ENCODE peak calls at places on chromosomes 3 and 15, in four cellular contexts. G is lower lobe of right lung, D is fibroblast of lung, N is foreskin fibroblast. O is an unnamed sample.

GRCh38 chr3:128488636-128488994 is 4.4 kb downstream of the GATA2 start:
- DNase-seq in G (no peak), D (no peak), N (no peak), O (no peak)

GRCh38 chr3:44939581-44940036 is 36.4 kb downstream of the ZDHHC3 start:
- DNase-seq in D (peak), G (peak), N (no peak), O (no peak)

GRCh38 chr3:46851364-46852328 is 11.6 kb downstream of the MYL3 start:
- DNase-seq in D (no peak), G (peak), N (no peak), O (no peak)

GRCh38 chr3:102896851-102897621 is 462.2 kb downstream of the ZPLD1 start:
- DNase-seq in D (peak), N (no peak), G (no peak), O (no peak)

GRCh38 chr3:36362216-36362615 is 18.1 kb upstream of the STAC start:
- DNase-seq in D (no peak), G (no peak), N (peak), O (no peak)

GRCh38 chr3:173983353-173983752 is 585.8 kb downstream of the NLGN1 start:
- DNase-seq in N (peak), G (no peak), D (no peak), O (no peak)

GRCh38 chr3:150699068-150699635 is 4.6 kb downstream of the ERICH6 start:
- DNase-seq in D (peak), G (no peak), N (peak), O (peak)

GRCh38 chr15:46918462-46919125 is 798.7 kb upstream of the SEMA6D start:
- DNase-seq in D (no peak), N (no peak), G (no peak), O (no peak)

GRCh38 chr3:20327889-20328288 is 141.9 kb upstream of the SGO1 start:
- DNase-seq in N (no peak), D (no peak), G (no peak), O (no peak)

GRCh38 chr15:31453558-31454318 is 127.1 kb downstream of the KLF13 start:
- DNase-seq in N (no peak), G (no peak), D (no peak), O (no peak)

GRCh38 chr3:47910777-47911440 is 105.3 kb downstream of the MAP4 start:
- DNase-seq in N (peak), G (no peak), D (peak), O (peak)

GRCh38 chr15:73341886-73342600 is 26.7 kb downstream of the HCN4 start:
- DNase-seq in G (no peak), D (no peak), N (no peak), O (no peak)

GRCh38 chr3:39088889-39089288 is 18.5 kb downstream of the GORASP1 start:
- DNase-seq in D (peak), G (no peak), N (no peak), O (no peak)

GRCh38 chr3:184357248-184358139 is 3.9 kb downstream of the CLCN2 start:
- DNase-seq in N (no peak), G (no peak), D (no peak), O (no peak)

GRCh38 chr3:119598410-119599098 is 869 bp downstream of the PLA1A start:
- DNase-seq in N (no peak), G (no peak), D (no peak), O (no peak)

GRCh38 chr3:117903226-117903625 is 1131.4 kb downstream of the IGSF11 start:
- DNase-seq in N (peak), G (no peak), D (peak), O (no peak)

GRCh38 chr3:176097036-176097435 is 1100.2 kb downstream of the TBL1XR1 start:
- DNase-seq in G (no peak), D (no peak), N (no peak), O (no peak)

GRCh38 chr3:125573216-125573615 is 22.1 kb downstream of the OSBPL11 start:
- DNase-seq in G (no peak), D (no peak), N (peak), O (no peak)

GRCh38 chr3:192825657-192826200 is 91.9 kb downstream of the MB21D2 start:
- DNase-seq in D (peak), N (no peak), G (peak), O (no peak)

GRCh38 chr15:78550194-78550593 is 9.9 kb downstream of the PSMA4 start:
- DNase-seq in D (no peak), G (no peak), N (no peak), O (no peak)

GRCh38 chr3:49609314-49609713 is 55.0 kb downstream of the BSN start:
- DNase-seq in D (no peak), G (no peak), N (no peak), O (no peak)

GRCh38 chr3:45440562-45440961 is 52.2 kb downstream of the LARS2 start:
- DNase-seq in G (no peak), N (no peak), D (no peak), O (no peak)

GRCh38 chr3:63908081-63908736 is 4.0 kb downstream of the SCAANT1 start:
- DNase-seq in G (no peak), D (peak), N (no peak), O (no peak)

GRCh38 chr3:119352863-119353527 is 58.8 kb downstream of the ARHGAP31 start:
- DNase-seq in D (peak), N (peak), G (no peak), O (peak)

GRCh38 chr3:45145223-45145622 is 955 bp downstream of the CDCP1 start:
- DNase-seq in G (no peak), D (peak), N (no peak), O (no peak)

GRCh38 chr15:66565731-66566130 is at the start of gene LCTL:
- DNase-seq in D (peak), N (no peak), G (no peak), O (no peak)

GRCh38 chr15:88022711-88023110 is 233.8 kb downstream of the NTRK3 start:
- DNase-seq in D (no peak), N (no peak), G (no peak), O (no peak)

GRCh38 chr3:57805674-57806073 is 49.6 kb downstream of the SLMAP start:
- DNase-seq in G (no peak), N (peak), D (peak), O (peak)

GRCh38 chr3:9525078-9525477 is 28.5 kb downstream of the LHFPL4 start:
- DNase-seq in D (no peak), N (no peak), G (no peak), O (no peak)

DNA sequence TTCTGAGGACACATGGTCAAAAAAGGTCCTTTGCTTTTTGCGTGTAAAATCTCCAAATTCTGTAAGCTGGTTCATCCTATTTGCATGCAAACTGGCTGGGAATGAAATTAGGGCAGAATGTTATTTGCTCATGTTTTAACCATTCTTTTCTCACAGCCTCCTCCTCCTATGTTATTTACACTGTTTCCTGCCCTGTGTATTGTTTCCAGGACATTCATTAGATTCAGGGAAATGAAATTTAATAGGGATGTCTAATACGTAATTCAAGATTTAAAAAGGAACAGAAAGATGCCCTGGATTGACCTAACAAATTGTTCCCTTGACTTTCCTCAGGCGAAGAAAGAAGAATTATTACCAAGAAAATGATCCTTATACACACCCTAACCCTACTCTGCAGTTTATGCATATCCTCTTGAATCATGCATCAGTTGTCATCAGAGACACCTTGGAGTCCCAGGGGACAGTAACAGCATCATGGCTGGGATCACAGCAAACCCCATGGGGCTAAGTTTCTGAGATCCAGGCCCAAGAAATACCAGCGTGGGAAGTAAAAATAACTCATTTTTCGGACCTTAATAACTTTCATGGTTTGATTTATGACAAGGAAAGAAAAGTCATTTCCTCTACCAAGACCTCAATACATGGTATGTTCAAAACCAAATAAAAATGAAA is 39.0 kb upstream of the B3GNT5 start:
- DNase-seq in D (no peak), G (no peak), N (no peak), O (no peak)
- H3K4me3 ChIP-seq in D (no peak), G (no peak), N (no peak), O (no peak)

GRCh38 chr15:93036922-93037321 is 52.1 kb downstream of the RGMA start:
- DNase-seq in D (no peak), G (no peak), N (no peak), O (no peak)
- H3K4me3 ChIP-seq in D (no peak), G (no peak), N (no peak), O (no peak)

GRCh38 chr15:76012021-76012551 is at the start of gene NRG4:
- DNase-seq in N (peak), D (peak), G (no peak), O (no peak)
- H3K4me3 ChIP-seq in N (no peak), D (no peak), G (no peak), O (no peak)

GRCh38 chr3:80771085-80771484 is 990.4 kb downstream of the GBE1 start:
- DNase-seq in G (no peak), N (no peak), D (peak), O (no peak)
- H3K4me3 ChIP-seq in G (no peak), N (no peak), D (no peak), O (no peak)

DNA sequence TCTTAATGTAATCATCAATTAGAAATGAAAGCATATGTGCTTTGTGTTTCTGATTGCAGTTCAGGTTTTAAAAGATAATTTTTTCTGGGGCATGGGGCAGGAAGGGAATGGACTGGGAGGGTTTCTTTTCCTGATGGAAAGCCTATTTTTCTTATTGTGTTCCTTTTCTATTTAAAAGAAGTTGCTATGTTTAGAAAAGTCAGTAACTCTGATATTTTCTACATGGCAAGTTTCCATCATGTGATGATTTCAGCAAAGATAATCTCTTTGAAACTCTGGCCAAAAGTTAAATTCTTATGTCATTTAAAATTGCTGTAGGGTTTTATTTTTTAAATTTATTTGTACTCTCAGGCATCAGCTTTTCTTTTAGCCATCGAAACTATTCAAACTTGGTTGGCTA is 601.3 kb downstream of the FOXP1 start:
- DNase-seq in G (no peak), N (no peak), D (no peak), O (no peak)
- H3K4me3 ChIP-seq in G (no peak), N (no peak), D (no peak), O (no peak)

GRCh38 chr15:80550910-80551265 is 144.2 kb upstream of the ABHD17C start:
- DNase-seq in D (peak), N (peak), G (no peak), O (peak)
- H3K4me3 ChIP-seq in D (no peak), N (no peak), G (no peak), O (no peak)

GRCh38 chr15:42401544-42402478 is 42.5 kb downstream of the CAPN3 start:
- DNase-seq in D (no peak), G (no peak), N (no peak), O (no peak)

GRCh38 chr15:42404461-42405235 is 45.3 kb downstream of the CAPN3 start:
- DNase-seq in N (no peak), D (no peak), G (no peak), O (no peak)

GRCh38 chr15:42403389-42403788 is 44.1 kb downstream of the CAPN3 start:
- DNase-seq in N (no peak), G (no peak), D (no peak), O (no peak)

GRCh38 chr15:42405876-42406482 is 46.7 kb downstream of the CAPN3 start:
- DNase-seq in G (no peak), N (no peak), D (no peak), O (no peak)

GRCh38 chr15:42402806-42403205 is 43.5 kb downstream of the CAPN3 start:
- DNase-seq in N (no peak), D (no peak), G (no peak), O (no peak)
- H3K4me3 ChIP-seq in N (no peak), D (no peak), G (no peak), O (no peak)

O was measured in HFF-Myc.